ENCODE peak calls at places on chromosomes 7 and 10, in five cellular contexts. Y is sciatic nerve, R is MV-4-11, K is GM13977, B is A549. T is an unnamed sample.

GRCh38 chr7:1798191-1798590 is 128.1 kb downstream of the ELFN1 start:
- DNase-seq in K (no peak), Y (no peak), R (no peak), B (no peak), T (no peak)

GRCh38 chr7:46600340-46600739 is 679.3 kb upstream of the IGFBP3 start:
- DNase-seq in Y (no peak), R (no peak), K (no peak), B (no peak), T (no peak)

GRCh38 chr10:24299587-24300258 is 90.8 kb downstream of the KIAA1217 start:
- DNase-seq in R (no peak), K (no peak), B (no peak), Y (no peak), T (no peak)

GRCh38 chr7:617614-618538 is 98.2 kb upstream of the PDGFA start:
- DNase-seq in Y (no peak), K (no peak), B (no peak), R (no peak), T (no peak)

GRCh38 chr7:150753826-150754603 is 16.8 kb downstream of the GIMAP5 start:
- DNase-seq in R (peak; percentile 95), K (peak; percentile 52), B (no peak), Y (no peak), T (peak; percentile 67)

GRCh38 chr7:122315507-122316466 is 11.2 kb upstream of the FEZF1 start:
- DNase-seq in R (no peak), B (no peak), Y (no peak), K (no peak), T (no peak)

GRCh38 chr10:30786131-30786530 is 156.6 kb upstream of the LYZL2 start:
- DNase-seq in Y (no peak), R (no peak), B (no peak), K (no peak), T (no peak)

GRCh38 chr7:78955329-78955728 is 498.1 kb downstream of the MAGI2 start:
- DNase-seq in R (no peak), B (no peak), Y (no peak), K (no peak), T (no peak)

GRCh38 chr7:111827863-111828504 is 265.7 kb upstream of the IMMP2L start:
- DNase-seq in R (no peak), K (no peak), B (no peak), Y (no peak), T (no peak)

GRCh38 chr7:24637021-24637420 is 63.8 kb downstream of the PALS2 start:
- DNase-seq in K (no peak), R (no peak), Y (no peak), B (no peak), T (no peak)

GRCh38 chr7:100093925-100094486 is 5.2 kb downstream of the COPS6 start:
- DNase-seq in Y (no peak), B (no peak), K (no peak), R (no peak), T (no peak)

GRCh38 chr7:115910541-115911164 is 119.9 kb downstream of the TFEC start:
- DNase-seq in Y (no peak), B (no peak), K (peak; percentile 2), R (peak; percentile 74), T (peak; percentile 87)

GRCh38 chr10:131578472-131578970 is 267.0 kb upstream of the TCERG1L start:
- DNase-seq in K (no peak), B (no peak), Y (peak; percentile 17), R (no peak), T (no peak)

GRCh38 chr7:40234046-40234445 is 99.2 kb downstream of the SUGCT start:
- DNase-seq in K (no peak), B (no peak), R (no peak), Y (no peak), T (no peak)